ENCODE peak calls at places on chromosomes 2 and 18, in four cellular contexts. N is PC-3, S is Karpas-422, K is MM.1S. D is an unnamed sample.

GRCh38 chr2:150618215-150618905 is 130.9 kb upstream of the RND3 start:
- DNase-seq in S (no peak), N (no peak), K (no peak), D (peak)

GRCh38 chr2:10345813-10346212 is 43.1 kb downstream of the HPCAL1 start:
- DNase-seq in K (no peak), N (no peak), S (no peak), D (no peak)

GRCh38 chr2:15560404-15560987 is 638 bp downstream of the NBAS start:
- DNase-seq in S (peak), N (peak), K (peak), D (peak)

GRCh38 chr18:71114550-71115210 is 825.8 kb downstream of the SOCS6 start:
- DNase-seq in K (no peak), N (no peak), S (no peak), D (no peak)

GRCh38 chr2:68850524-68850923 is 20.7 kb downstream of the BMP10 start:
- DNase-seq in K (no peak), S (no peak), N (no peak), D (no peak)

GRCh38 chr18:55100817-55101457 is 141.7 kb upstream of the CCDC68 start:
- DNase-seq in K (no peak), S (no peak), N (peak), D (peak)

GRCh38 chr2:192035731-192036442 is 158.8 kb downstream of the TMEFF2 start:
- DNase-seq in K (no peak), N (peak), S (no peak), D (peak)

GRCh38 chr18:46427216-46427995 is 229.6 kb downstream of the LOXHD1 start:
- DNase-seq in N (no peak), S (no peak), K (no peak), D (no peak)

GRCh38 chr18:75362435-75362834 is 65.1 kb downstream of the SMIM21 start:
- DNase-seq in K (no peak), S (no peak), N (no peak), D (no peak)

GRCh38 chr2:67096886-67097285 is 300.2 kb upstream of the ETAA1 start:
- DNase-seq in K (no peak), N (no peak), S (no peak), D (no peak)

GRCh38 chr2:226211439-226211838 is 588.2 kb downstream of the IRS1 start:
- DNase-seq in S (no peak), K (no peak), N (peak), D (peak)

GRCh38 chr18:8130089-8130488 is 479.1 kb upstream of the RAB12 start:
- DNase-seq in S (no peak), K (no peak), N (no peak), D (no peak)

GRCh38 chr2:9473985-9474360 is 378 bp upstream of the IAH1 start:
- DNase-seq in N (no peak), S (peak), K (no peak), D (no peak)

GRCh38 chr2:9108210-9108967 is 98.2 kb upstream of the ASAP2 start:
- DNase-seq in K (no peak), N (no peak), S (no peak), D (peak)

GRCh38 chr2:38187416-38188127 is 111.6 kb upstream of the CYP1B1 start:
- DNase-seq in K (no peak), S (no peak), N (peak), D (peak)

GRCh38 chr2:68258854-68259253 is 6.5 kb upstream of the PPP3R1 start:
- DNase-seq in K (no peak), N (no peak), S (no peak), D (no peak)

GRCh38 chr2:160632576-160632975 is 139.0 kb upstream of the RBMS1 start:
- DNase-seq in N (no peak), K (no peak), S (no peak), D (no peak)

GRCh38 chr2:139271879-139272278 is 491.7 kb upstream of the NXPH2 start:
- DNase-seq in S (no peak), K (no peak), N (no peak), D (no peak)

GRCh38 chr2:74119324-74119723 is 28.4 kb downstream of the BOLA3 start:
- DNase-seq in K (peak), N (peak), S (peak), D (no peak)

GRCh38 chr18:468841-469796 is 31.4 kb downstream of the COLEC12 start:
- DNase-seq in N (no peak), S (peak), K (no peak), D (no peak)

GRCh38 chr2:171894612-171894947 is 536 bp upstream of the SLC25A12 start:
- DNase-seq in K (no peak), S (no peak), N (no peak), D (no peak)

GRCh38 chr2:239322414-239323086 is 78.3 kb downstream of the HDAC4 start:
- DNase-seq in K (no peak), S (no peak), N (no peak), D (peak)

GRCh38 chr2:56185101-56185581 is 1.4 kb downstream of the CCDC85A start:
- DNase-seq in N (peak), K (no peak), S (no peak), D (no peak)

GRCh38 chr2:175742367-175742766 is 259.7 kb downstream of the LNPK start:
- DNase-seq in N (peak), S (no peak), K (peak), D (peak)

GRCh38 chr2:14756981-14757657 is 124.6 kb downstream of the LRATD1 start:
- DNase-seq in K (no peak), N (peak), S (no peak), D (peak)

GRCh38 chr2:219864154-219864553 is 236.7 kb downstream of the SLC4A3 start:
- DNase-seq in N (no peak), S (no peak), K (no peak), D (no peak)

GRCh38 chr2:55888941-55889340 is 34.6 kb downstream of the EFEMP1 start:
- DNase-seq in K (no peak), S (no peak), N (peak), D (peak)

GRCh38 chr2:41445865-41446264 is 602.0 kb upstream of the PKDCC start:
- DNase-seq in K (no peak), S (no peak), N (no peak), D (no peak)

GRCh38 chr2:134669731-134670669 is 48.8 kb downstream of the TMEM163 start:
- DNase-seq in K (no peak), S (no peak), N (no peak), D (no peak)

GRCh38 chr2:55232863-55233657 is 572 bp downstream of the RPS27A start:
- DNase-seq in K (peak), S (peak), N (peak), D (peak)

GRCh38 chr2:27306136-27306535 is 2.1 kb downstream of the UCN start:
- DNase-seq in N (no peak), K (no peak), S (no peak), D (no peak)

GRCh38 chr2:96524482-96525210 is 11.9 kb upstream of the ARID5A start:
- DNase-seq in K (no peak), N (no peak), S (no peak), D (no peak)

GRCh38 chr2:169005994-169006393 is 25.1 kb downstream of the ABCB11 start:
- DNase-seq in K (no peak), N (peak), S (no peak), D (no peak)

GRCh38 chr2:113083311-113083710 is 15.5 kb downstream of the IL1F10 start:
- DNase-seq in K (no peak), N (no peak), S (no peak), D (no peak)

GRCh38 chr2:20452551-20452950 is 5.7 kb downstream of the RHOB start:
- DNase-seq in S (no peak), K (no peak), N (peak), D (peak)

GRCh38 chr2:219453691-219454131 is 19.1 kb downstream of the SPEG start:
- DNase-seq in N (peak), K (no peak), S (no peak), D (peak)

GRCh38 chr2:232842689-232843088 is 27.4 kb upstream of the SNORC start:
- DNase-seq in K (no peak), S (no peak), N (no peak), D (no peak)

GRCh38 chr2:232838406-232838874 is 31.6 kb upstream of the SNORC start:
- DNase-seq in K (peak), N (peak), S (peak), D (peak)

GRCh38 chr2:232843860-232844259 is 26.2 kb upstream of the SNORC start:
- DNase-seq in S (no peak), N (peak), K (no peak), D (no peak)

GRCh38 chr2:232836934-232837333 is 33.1 kb upstream of the SNORC start:
- DNase-seq in K (no peak), N (no peak), S (no peak), D (no peak)

GRCh38 chr2:232839680-232840079 is 30.4 kb upstream of the SNORC start:
- DNase-seq in S (no peak), K (no peak), N (no peak), D (no peak)
- H3K4me2 ChIP-seq in S (no peak), K (no peak), N (no peak), D (no peak)

GRCh38 chr2:84894131-84894586 is 11.3 kb upstream of the TMSB10 start:
- DNase-seq in S (no peak), K (no peak), N (peak), D (no peak)
- H3K4me3 ChIP-seq in S (no peak), K (no peak), N (no peak), D (no peak)

GRCh38 chr2:229955663-229956062 is 33.4 kb downstream of the FBXO36 start:
- DNase-seq in S (no peak), N (peak), K (no peak), D (no peak)

GRCh38 chr2:229956491-229956890 is 34.2 kb downstream of the FBXO36 start:
- DNase-seq in K (no peak), N (no peak), S (no peak), D (no peak)

GRCh38 chr2:229947544-229947943 is 25.2 kb downstream of the FBXO36 start:
- DNase-seq in S (no peak), N (no peak), K (no peak), D (no peak)

GRCh38 chr2:229952256-229952835 is 30.0 kb downstream of the FBXO36 start:
- DNase-seq in K (no peak), N (no peak), S (no peak), D (no peak)
- H3K27ac ChIP-seq in K (no peak), N (no peak), S (no peak), D (no peak)

DNA sequence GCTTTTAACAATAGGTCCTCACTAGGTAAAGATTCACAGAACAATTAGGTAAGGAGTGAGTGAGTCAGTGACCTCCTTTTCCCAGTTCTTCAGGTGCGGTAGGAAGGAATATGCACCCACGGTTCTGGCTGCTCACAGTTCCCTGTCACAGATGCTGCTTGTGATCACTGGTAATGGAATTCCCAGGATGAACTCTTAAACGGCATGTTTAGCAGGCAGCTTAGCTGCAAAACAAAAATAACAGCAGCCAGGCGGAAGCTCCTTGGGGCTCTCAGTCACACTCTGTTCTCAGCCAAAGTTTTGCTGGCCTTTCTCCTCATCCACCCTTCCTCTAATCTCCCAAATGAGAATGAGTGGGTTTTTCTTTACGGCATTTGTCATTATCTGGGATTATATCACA is 274.5 kb downstream of the MYT1L start:
- DNase-seq in K (no peak), N (no peak), S (no peak), D (no peak)
- H3K4me2 ChIP-seq in K (no peak), N (no peak), S (no peak), D (no peak)

DNA sequence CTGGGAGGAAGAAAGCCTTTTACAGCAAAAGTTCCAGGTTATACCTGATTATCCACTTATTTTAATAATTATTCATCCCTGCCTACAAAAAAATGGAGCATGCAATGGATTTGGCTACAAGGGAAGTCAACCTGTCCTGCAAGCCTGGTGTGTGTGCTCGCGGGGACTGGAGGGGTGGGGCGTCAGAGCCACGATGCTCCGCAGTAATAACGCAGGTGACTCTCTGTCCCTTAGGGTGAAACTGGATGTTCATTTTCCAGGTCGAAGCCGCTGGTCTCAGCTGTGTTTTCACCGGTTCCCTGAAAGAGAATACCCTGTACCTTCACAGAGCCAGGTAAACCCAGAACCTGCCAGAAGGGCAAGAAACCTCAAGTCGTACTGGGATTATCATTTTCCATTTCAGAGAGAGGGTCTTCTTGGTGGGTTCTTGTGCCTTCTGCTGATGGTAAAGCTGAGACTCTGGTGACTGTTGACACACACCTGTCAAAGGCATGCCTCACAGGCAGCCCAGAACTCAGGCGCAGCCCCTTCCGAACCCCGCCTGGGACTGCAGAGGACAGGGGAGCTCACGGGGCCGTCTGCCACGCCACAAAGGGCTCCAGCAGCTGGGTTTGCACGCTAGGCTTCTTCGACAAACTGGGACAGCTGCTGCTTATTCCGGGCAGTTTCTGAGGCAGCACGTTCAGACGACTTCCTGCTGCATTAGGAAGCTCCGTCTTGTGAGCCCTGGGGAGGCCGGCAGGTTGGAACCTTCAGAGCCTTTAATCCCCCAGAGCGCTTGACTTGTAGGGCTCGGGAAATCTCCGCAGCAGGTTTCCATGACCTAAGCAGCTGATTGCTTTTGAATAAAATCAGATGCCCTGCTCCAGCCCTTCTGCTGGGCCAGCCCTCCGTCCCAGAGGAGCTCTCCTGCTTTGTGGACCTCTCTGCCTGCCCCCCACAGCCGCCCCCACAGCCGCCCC is 58.7 kb downstream of the KCNG2 start:
- DNase-seq in N (peak), K (no peak), S (peak), D (no peak)
- H3K4me3 ChIP-seq in N (peak), K (no peak), S (no peak), D (no peak)

GRCh38 chr2:231241755-231242507 is 43.5 kb downstream of the ARMC9 start:
- DNase-seq in S (no peak), N (no peak), K (no peak), D (no peak)
- H3K27ac ChIP-seq in S (no peak), N (no peak), K (no peak), D (no peak)

GRCh38 chr18:39346916-39347315 is 1781.3 kb upstream of the CELF4 start:
- DNase-seq in K (no peak), N (no peak), S (no peak), D (no peak)

GRCh38 chr18:39340418-39340817 is 1774.8 kb upstream of the CELF4 start:
- DNase-seq in K (no peak), N (no peak), S (no peak), D (no peak)

GRCh38 chr18:39341106-39341505 is 1775.5 kb upstream of the CELF4 start:
- DNase-seq in S (no peak), K (no peak), N (no peak), D (no peak)

GRCh38 chr18:39345321-39345720 is 1779.7 kb upstream of the CELF4 start:
- DNase-seq in S (no peak), N (no peak), K (no peak), D (peak)

DNA sequence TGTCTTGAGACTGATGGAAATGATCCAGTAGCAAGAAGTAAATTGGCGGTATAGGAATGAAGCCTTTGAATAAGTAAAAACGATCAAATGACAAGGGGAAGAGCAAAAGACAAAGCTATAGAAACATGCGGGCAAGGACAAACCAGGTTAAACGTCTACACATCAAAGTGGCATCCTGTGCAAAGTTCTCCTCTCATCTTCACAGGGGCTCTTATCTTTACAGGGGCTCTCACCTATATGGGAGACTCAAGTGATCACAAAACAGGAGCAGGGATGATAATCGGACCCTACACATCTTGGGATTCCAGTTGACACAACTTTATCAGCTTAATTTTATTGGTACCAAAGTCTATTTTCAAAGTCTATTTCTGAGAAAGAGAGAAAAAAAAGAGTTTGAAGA is 1778.9 kb upstream of the CELF4 start:
- DNase-seq in S (no peak), K (no peak), N (no peak), D (no peak)
- H3K4me2 ChIP-seq in S (no peak), K (no peak), N (no peak), D (no peak)

D was measured in astrocyte.